ENCODE peak calls at places on chromosomes 16 and 17, in six cellular contexts. B, K, H, O, D and P are unnamed samples. For H3K9me3, the result is how much of the 10 kb centered on the place peaks cover.

GRCh38 chr16:2148714-2149629 is 547 bp downstream of the RAB26 start:
- DNase-seq in H (peak), O (no peak), B (no peak), D (peak), K (peak), P (no peak)

GRCh38 chr16:52469775-52470174 is 77.2 kb downstream of the TOX3 start:
- DNase-seq in D (peak), O (no peak), H (no peak), K (no peak), B (no peak), P (no peak)

GRCh38 chr17:79602621-79603020 is 8.2 kb downstream of the RBFOX3 start:
- DNase-seq in H (no peak), B (no peak), K (no peak), O (no peak), D (no peak), P (no peak)

GRCh38 chr17:57861000-57861736 is 11.3 kb upstream of the MRPS23 start:
- DNase-seq in O (no peak), K (peak), B (peak), H (peak), D (no peak), P (peak)

GRCh38 chr17:47305302-47305923 is 18.3 kb upstream of the EFCAB13 start:
- DNase-seq in K (no peak), H (no peak), B (peak), D (peak), O (no peak), P (peak)

GRCh38 chr17:66673668-66674276 is 161.1 kb upstream of the CACNG5 start:
- DNase-seq in H (peak), O (peak), B (peak), K (peak), D (peak), P (peak)

GRCh38 chr16:80883159-80883642 is 78.8 kb upstream of the CDYL2 start:
- DNase-seq in H (no peak), O (no peak), K (no peak), D (no peak), B (no peak), P (no peak)

GRCh38 chr17:42097691-42098661 is at the start of gene ZNF385C:
- DNase-seq in H (peak), B (no peak), O (no peak), D (peak), K (peak), P (no peak)

GRCh38 chr16:53071748-53072301 is 17.0 kb downstream of the CHD9 start:
- DNase-seq in H (no peak), O (no peak), B (no peak), K (no peak), D (no peak), P (no peak)

GRCh38 chr16:10402975-10403374 is 17.1 kb downstream of the ATF7IP2 start:
- DNase-seq in H (no peak), B (no peak), K (no peak), D (no peak), O (no peak), P (no peak)

GRCh38 chr16:10410469-10410868 is 24.6 kb downstream of the ATF7IP2 start:
- DNase-seq in O (no peak), D (no peak), H (no peak), B (no peak), K (no peak), P (no peak)

GRCh38 chr16:10408824-10409381 is 23.0 kb downstream of the ATF7IP2 start:
- DNase-seq in O (no peak), B (no peak), K (no peak), D (no peak), H (no peak), P (no peak)

DNA sequence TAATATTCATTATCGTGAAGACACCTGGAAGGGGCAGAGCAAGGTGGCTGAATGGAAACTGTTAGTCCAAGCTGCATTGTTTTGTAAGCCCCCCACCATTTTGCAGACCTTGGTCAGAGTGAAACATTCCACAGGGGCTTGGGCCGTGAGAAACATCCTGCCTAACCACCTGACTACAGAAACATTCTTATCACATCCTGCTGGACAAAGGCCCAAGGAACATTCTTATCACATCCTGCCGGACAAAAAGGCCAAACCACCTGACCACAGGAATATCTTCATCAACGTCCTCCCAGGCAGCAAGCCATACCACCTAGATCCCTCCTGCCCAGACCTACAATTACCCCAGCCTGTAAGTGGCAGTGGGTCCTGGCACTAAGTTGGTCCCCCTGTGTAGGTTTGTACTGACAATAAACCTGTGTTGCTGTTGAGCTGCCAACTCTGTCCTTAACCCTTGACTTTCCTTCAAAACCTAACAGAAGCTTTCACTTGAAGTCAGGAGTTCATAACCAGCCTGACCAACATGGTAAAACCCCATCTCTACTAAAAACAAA is 19.6 kb downstream of the ATF7IP2 start:
- DNase-seq in K (no peak), O (no peak), D (peak), H (no peak), B (peak), P (no peak)
- H2AFZ ChIP-seq in K (no peak), O (no peak), D (no peak), H (no peak), B (no peak), P (no peak)

GRCh38 chr17:18377437-18378204 is at the start of gene EVPLL:
- DNase-seq in D (no peak), H (no peak), O (no peak), B (no peak), K (peak), P (no peak)
- H4K91ac ChIP-seq in D (peak), H (no peak), O (no peak), B (no peak), K (no peak), P (no peak)

DNA sequence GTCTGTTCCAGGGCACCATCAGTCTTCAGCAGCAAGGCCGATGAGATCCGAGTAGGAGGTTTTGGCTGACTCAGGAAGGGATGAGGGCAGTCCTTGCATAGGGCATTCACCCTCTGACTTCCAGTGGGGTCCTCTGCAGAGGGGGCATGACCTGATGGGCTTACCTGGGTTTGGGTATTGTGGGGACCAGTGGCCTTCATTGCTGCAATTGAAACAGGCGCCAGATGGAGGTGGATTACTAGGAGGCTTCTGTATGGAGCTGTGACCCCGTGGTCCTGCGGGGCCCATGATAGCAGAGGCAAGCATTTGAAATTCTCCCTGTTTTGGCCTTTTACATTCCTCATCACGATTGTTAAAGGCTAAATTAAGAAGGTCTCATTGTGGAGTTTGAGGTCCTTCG is 2448.7 kb downstream of the TP53TG3F start:
- DNase-seq in H (no peak), B (no peak), D (no peak), O (no peak), K (no peak), P (no peak)
- H3K9me3 ChIP-seq in H (half or more), B (under half), D (under half), O (half or more), K (half or more), P (under half)

DNA sequence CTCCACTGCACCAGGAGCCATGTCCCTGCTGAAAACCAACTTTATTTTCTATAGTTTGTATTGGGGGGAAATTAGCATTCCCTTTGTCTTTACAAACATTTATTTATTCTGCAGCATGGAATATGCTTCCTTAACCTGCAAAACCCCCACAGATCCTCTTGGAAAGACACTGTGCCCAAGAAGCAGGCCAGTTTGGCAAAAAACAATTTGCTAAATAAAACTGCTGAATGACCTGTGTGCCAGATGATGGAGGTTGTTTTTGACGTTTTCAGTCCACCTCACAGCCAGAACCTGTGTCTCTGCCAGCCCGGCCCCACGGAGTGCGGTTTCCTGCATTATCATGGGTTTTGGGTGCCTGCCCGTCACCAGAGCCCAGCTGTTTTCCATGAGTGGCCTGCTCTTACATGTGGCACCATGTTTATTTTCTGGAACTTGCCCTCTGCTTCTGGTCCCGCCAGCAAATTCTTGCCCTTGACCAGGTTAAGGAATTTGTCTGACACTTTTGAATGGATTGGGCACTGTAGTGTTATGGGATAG is 26.4 kb downstream of the ORC6 start:
- DNase-seq in B (no peak), O (no peak), H (peak), D (no peak), K (no peak), P (no peak)
- H2AFZ ChIP-seq in B (no peak), O (no peak), H (no peak), D (no peak), K (no peak), P (no peak)

GRCh38 chr17:68161644-68162428 is 86.0 kb upstream of the AMZ2 start:
- DNase-seq in O (no peak), D (peak), B (no peak), K (no peak), H (no peak), P (no peak)
- H4K91ac ChIP-seq in O (no peak), D (no peak), B (no peak), K (no peak), H (no peak), P (peak)